ENCODE peak calls at places on chromosomes 7 and 10, in four cellular contexts. I is HL-60, J is K562, M is GM12878. U is an unnamed sample.

GRCh38 chr7:76349313-76349885 is 9.4 kb downstream of the YWHAG start:
- DNase-seq in I (no peak), J (no peak), M (no peak), U (no peak)

GRCh38 chr7:5701085-5701914 is 80.2 kb downstream of the RNF216 start:
- DNase-seq in I (peak; percentile 41), J (no peak), M (peak; percentile 84), U (no peak)

GRCh38 chr7:150665882-150666281 is 19.6 kb upstream of the GIMAP2 start:
- DNase-seq in I (no peak), J (no peak), M (no peak), U (no peak)

GRCh38 chr7:47379629-47380324 is 202.1 kb downstream of the TNS3 start:
- DNase-seq in I (no peak), J (no peak), M (no peak), U (no peak)

GRCh38 chr7:13179011-13179574 is 491.7 kb downstream of the ARL4A start:
- DNase-seq in I (no peak), J (no peak), M (no peak), U (no peak)

GRCh38 chr7:39580150-39580874 is 14.1 kb downstream of the YAE1 start:
- DNase-seq in I (peak; percentile 88), J (peak; percentile 78), M (peak; percentile 77), U (peak; percentile 63)

GRCh38 chr10:99369551-99369950 is 40.4 kb downstream of the CNNM1 start:
- DNase-seq in I (no peak), J (no peak), M (no peak), U (no peak)

GRCh38 chr7:131605280-131605878 is 49.0 kb upstream of the PODXL start:
- DNase-seq in I (no peak), J (no peak), M (no peak), U (no peak)

GRCh38 chr7:5567810-5568209 is 144.2 kb upstream of the TNRC18 start:
- DNase-seq in I (no peak), J (peak; percentile 17), M (no peak), U (no peak)

GRCh38 chr7:17411922-17412321 is 113.5 kb downstream of the AHR start:
- DNase-seq in I (no peak), J (no peak), M (peak; percentile 24), U (no peak)

GRCh38 chr10:62384057-62384446 is 9.9 kb downstream of the ZNF365 start:
- DNase-seq in I (peak; percentile 3), J (no peak), M (peak; percentile 5), U (no peak)
- TF ChIP-seq POLR2AphosphoS5 in I (no peak), J (no peak), M (no peak), U (no peak)

GRCh38 chr10:76179806-76180205 is 748.4 kb downstream of the LRMDA start:
- DNase-seq in I (no peak), J (no peak), M (no peak), U (no peak)

GRCh38 chr10:76185476-76186255 is 754.2 kb downstream of the LRMDA start:
- DNase-seq in I (no peak), J (no peak), M (no peak), U (no peak)

GRCh38 chr10:76178561-76179292 is 747.3 kb downstream of the LRMDA start:
- DNase-seq in I (no peak), J (no peak), M (no peak), U (no peak)

DNA sequence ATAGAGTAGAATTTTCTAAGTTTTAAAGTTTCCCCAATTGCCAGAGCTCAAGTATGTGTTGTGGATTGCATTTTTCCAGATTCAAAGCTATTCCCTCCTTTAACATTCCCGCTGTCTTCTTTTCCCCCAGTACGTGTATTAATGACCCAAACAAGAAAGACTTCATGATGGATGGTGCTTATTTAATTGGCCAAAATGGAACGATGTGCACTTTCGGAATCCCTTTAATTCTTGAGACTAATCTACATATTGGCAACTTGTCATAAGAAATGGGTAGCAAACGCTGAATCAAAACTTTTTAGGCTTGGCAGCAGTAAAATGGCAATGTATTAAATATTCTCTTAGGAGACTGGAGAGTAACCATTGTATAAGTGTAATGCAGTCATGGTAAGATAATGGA is 753.2 kb downstream of the LRMDA start:
- DNase-seq in I (no peak), J (no peak), M (no peak), U (no peak)
- TF ChIP-seq SPI1 in I (no peak), J (no peak), M (no peak), U (no peak)

DNA sequence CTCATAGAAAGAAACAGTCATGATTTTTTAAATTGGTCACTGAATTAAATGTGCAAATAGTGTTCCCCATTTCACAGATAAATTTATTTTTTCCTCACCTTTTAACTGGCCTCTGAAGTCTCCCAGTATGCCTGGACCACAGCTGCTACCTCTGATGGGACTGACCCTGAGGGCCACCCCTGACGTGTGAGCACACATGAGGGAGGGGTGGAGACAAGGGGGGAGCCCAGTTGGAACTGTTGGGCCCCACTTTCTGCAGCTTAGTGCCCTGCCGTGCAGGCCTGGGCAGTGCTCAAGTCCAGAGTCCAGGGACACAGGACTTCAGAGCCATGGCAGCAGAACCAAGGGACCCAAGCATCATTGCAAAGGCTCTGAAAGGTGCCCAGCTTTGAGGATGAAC is 243.9 kb downstream of the GRID1 start:
- DNase-seq in I (no peak), J (no peak), M (no peak), U (no peak)
- TF ChIP-seq POLR2AphosphoS5 in I (no peak), J (no peak), M (no peak), U (no peak)

GRCh38 chr10:69409968-69410367 is 6.8 kb downstream of the TACR2 start:
- DNase-seq in I (peak; percentile 75), J (no peak), M (peak; percentile 60), U (no peak)
- TF ChIP-seq SPI1 in I (peak; percentile 86), J (peak; percentile 84), M (peak; percentile 81), U (peak; percentile 77)

GRCh38 chr7:15963206-15963605 is 276.7 kb upstream of the MEOX2 start:
- DNase-seq in I (no peak), J (no peak), M (no peak), U (no peak)

GRCh38 chr7:15967121-15967520 is 280.6 kb upstream of the MEOX2 start:
- DNase-seq in I (no peak), J (no peak), M (no peak), U (no peak)

GRCh38 chr7:15972767-15973362 is 286.4 kb upstream of the MEOX2 start:
- DNase-seq in I (no peak), J (no peak), M (no peak), U (no peak)

GRCh38 chr7:15967551-15967950 is 281.1 kb upstream of the MEOX2 start:
- DNase-seq in I (no peak), J (no peak), M (no peak), U (no peak)
- TF ChIP-seq POLR2AphosphoS5 in I (no peak), J (no peak), M (no peak), U (no peak)

GRCh38 chr7:1458676-1459511 is at the start of gene MICALL2:
- DNase-seq in I (no peak), J (peak; percentile 60), M (no peak), U (no peak)

GRCh38 chr7:1459930-1460756 is 873 bp upstream of the MICALL2 start:
- DNase-seq in I (no peak), J (no peak), M (no peak), U (no peak)

GRCh38 chr7:1459512-1459892 is 232 bp upstream of the MICALL2 start:
- DNase-seq in I (peak; percentile 96), J (peak; percentile 96), M (peak; percentile 78), U (peak; percentile 100)

GRCh38 chr7:1461640-1462375 is 2.5 kb upstream of the MICALL2 start:
- DNase-seq in I (no peak), J (no peak), M (no peak), U (no peak)

DNA sequence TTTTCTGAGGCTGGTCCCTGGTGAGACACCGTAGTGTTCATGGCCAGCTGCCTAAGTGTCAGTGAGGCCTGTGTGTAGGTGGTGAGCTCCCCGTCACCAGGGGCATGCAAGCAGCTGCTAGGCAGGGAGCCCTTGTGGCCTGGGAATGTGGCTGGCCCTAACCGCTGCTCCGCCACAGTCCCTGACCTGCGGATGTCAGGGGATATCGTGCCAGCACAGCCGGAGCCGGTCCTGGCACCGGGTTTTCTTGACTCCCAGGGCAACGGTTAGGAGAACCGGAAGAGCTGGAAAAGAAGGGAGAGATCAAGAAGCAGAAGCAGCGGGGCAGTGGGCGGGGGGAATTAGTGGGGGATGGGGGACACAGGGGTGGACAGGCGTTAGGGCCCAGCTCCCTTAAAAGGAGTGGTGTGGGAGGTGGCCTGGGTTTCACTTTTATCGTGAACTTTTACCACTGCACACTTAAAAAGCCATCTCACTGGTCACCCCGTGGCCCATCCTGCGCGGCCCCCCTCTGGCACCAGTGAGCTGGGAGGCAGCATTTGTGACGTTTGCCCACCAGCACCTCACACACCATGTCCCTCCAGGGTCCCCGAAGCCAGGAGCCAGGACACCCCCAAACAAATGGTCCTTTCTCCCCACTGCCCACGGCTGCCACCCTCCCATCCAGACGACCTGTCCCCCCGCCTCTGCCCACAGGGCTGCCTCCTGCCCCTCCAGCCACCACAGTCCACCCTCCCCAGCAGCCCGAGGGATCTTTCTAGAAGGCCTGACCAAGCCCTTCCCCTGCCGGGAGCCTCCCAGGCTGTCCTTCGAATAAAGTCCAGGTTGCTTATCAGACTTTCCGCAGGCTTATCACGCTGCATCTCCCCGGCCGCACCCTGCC is 1.7 kb upstream of the MICALL2 start:
- DNase-seq in I (peak; percentile 97), J (peak; percentile 70), M (no peak), U (no peak)
- TF ChIP-seq SPI1 in I (peak; percentile 54), J (no peak), M (no peak), U (no peak)

U was measured in GM12891.